ENCODE peak calls at places on chromosomes 3 and 15, in four cellular contexts. V is dermis microvascular lymphatic vessel endothelial cell; T is heart left ventricle; C is CD4-positive, CD25-positive, alpha-beta regulatory T cell. K is an unnamed sample.

GRCh38 chr3:23884481-23884880 is 32.3 kb downstream of the NKIRAS1 start:
- DNase-seq in V (no peak), T (no peak), C (no peak), K (no peak)

GRCh38 chr3:149528344-149528657 is 53.8 kb downstream of the TM4SF4 start:
- DNase-seq in V (no peak), T (no peak), C (no peak), K (no peak)

GRCh38 chr15:27535445-27536129 is 563.5 kb downstream of the OCA2 start:
- DNase-seq in V (no peak), T (no peak), C (no peak), K (no peak)

GRCh38 chr3:122000936-122001605 is 21.0 kb downstream of the ILDR1 start:
- DNase-seq in V (no peak), T (no peak), C (no peak), K (no peak)

GRCh38 chr3:53023072-53023823 is 22.6 kb downstream of the SFMBT1 start:
- DNase-seq in V (no peak), T (no peak), C (peak), K (no peak)

GRCh38 chr3:31225923-31226322 is 306.8 kb upstream of the STT3B start:
- DNase-seq in V (no peak), T (no peak), C (peak), K (no peak)

GRCh38 chr3:38579146-38579545 is 70.3 kb downstream of the SCN5A start:
- DNase-seq in V (no peak), T (peak), C (no peak), K (peak)

GRCh38 chr3:50132421-50133282 is 22.5 kb upstream of the SEMA3F start:
- DNase-seq in V (no peak), T (no peak), C (no peak), K (no peak)

GRCh38 chr3:55749036-55749435 is 261.9 kb upstream of the WNT5A start:
- DNase-seq in V (no peak), T (no peak), C (no peak), K (no peak)

GRCh38 chr3:166223120-166223519 is 385.9 kb upstream of the BCHE start:
- DNase-seq in V (no peak), T (no peak), C (no peak), K (no peak)

GRCh38 chr15:24856397-24857093 is 98.2 kb upstream of the SNRPN start:
- DNase-seq in V (no peak), T (no peak), C (no peak), K (no peak)

GRCh38 chr3:46667657-46668056 is 25.8 kb downstream of the ALS2CL start:
- DNase-seq in V (no peak), T (peak), C (no peak), K (peak)

GRCh38 chr3:120284702-120285507 is at the start of gene GPR156:
- DNase-seq in V (no peak), T (no peak), C (no peak), K (peak)

GRCh38 chr3:72186485-72186864 is 401.5 kb upstream of the PROK2 start:
- DNase-seq in V (no peak), T (no peak), C (no peak), K (no peak)

GRCh38 chr3:62186967-62187366 is 186.4 kb downstream of the FEZF2 start:
- DNase-seq in V (no peak), T (no peak), C (no peak), K (no peak)